ENCODE peak calls at places on chromosomes 4 and X, in ten cellular contexts. Y is HFFc6, B is Kasumi-1, O is iPS-NIHi11, G is kidney, J is HS-27A, N is nephron progenitor cell, I is lower lobe of right lung, D is ecto neural progenitor cell, R is GM10248. L is an unnamed sample.

GRCh38 chrX:112223391-112223790 is 140.8 kb upstream of the TRPC5 start:
- DNase-seq in I (no peak), B (no peak), R (no peak), G (no peak), J (no peak), O (no peak), D (no peak), N (no peak), Y (no peak), L (no peak)

GRCh38 chrX:72305286-72306084 is at the start of gene CITED1:
- DNase-seq in N (peak), I (peak), B (no peak), R (no peak), O (peak), D (peak), G (peak), J (no peak), Y (no peak), L (no peak)

GRCh38 chrX:119389854-119390501 is 9.2 kb upstream of the SLC25A43 start:
- DNase-seq in R (no peak), G (no peak), B (no peak), J (no peak), Y (no peak), N (peak), I (no peak), O (peak), D (no peak), L (no peak)

GRCh38 chrX:75115707-75116413 is 40.2 kb downstream of the ABCB7 start:
- DNase-seq in G (no peak), B (no peak), Y (no peak), N (no peak), I (no peak), O (peak), D (no peak), R (no peak), J (no peak), L (no peak)

GRCh38 chrX:116272328-116272727 is 101.8 kb downstream of the AGTR2 start:
- DNase-seq in Y (peak), G (no peak), R (no peak), I (no peak), J (no peak), O (no peak), N (no peak), D (no peak), B (no peak), L (no peak)

GRCh38 chrX:150201841-150202240 is 161.3 kb upstream of the MAMLD1 start:
- DNase-seq in G (no peak), J (no peak), O (no peak), B (no peak), Y (no peak), N (no peak), I (no peak), R (no peak), D (no peak), L (no peak)

GRCh38 chr4:3613980-3614730 is 81.9 kb upstream of the LRPAP1 start:
- DNase-seq in G (peak), I (no peak), J (no peak), O (peak), Y (no peak), D (no peak), N (no peak), B (no peak), R (no peak), L (no peak)

GRCh38 chr4:54227261-54228063 is 1.6 kb upstream of the PDGFRA start:
- DNase-seq in J (no peak), R (no peak), D (peak), G (peak), B (peak), I (peak), O (peak), N (peak), Y (peak), L (no peak)

GRCh38 chr4:76747613-76748012 is 150.3 kb downstream of the SOWAHB start:
- DNase-seq in J (no peak), B (no peak), I (no peak), R (no peak), D (no peak), O (no peak), N (no peak), G (no peak), Y (peak), L (no peak)

GRCh38 chrX:3576886-3577516 is 136.4 kb downstream of the PRKX start:
- DNase-seq in I (no peak), R (no peak), G (no peak), J (no peak), B (no peak), O (no peak), D (no peak), Y (peak), N (no peak), L (no peak)

GRCh38 chr4:147879676-147880075 is 147.8 kb downstream of the ARHGAP10 start:
- DNase-seq in R (no peak), I (no peak), N (no peak), G (no peak), D (no peak), J (no peak), Y (no peak), O (no peak), B (no peak), L (no peak)

GRCh38 chr4:98262431-98262830 is 1.2 kb downstream of the RAP1GDS1 start:
- DNase-seq in I (no peak), N (no peak), R (no peak), O (no peak), G (no peak), J (no peak), D (no peak), Y (no peak), B (peak), L (no peak)

GRCh38 chr4:174099712-174100111 is 183.8 kb downstream of the FBXO8 start:
- DNase-seq in G (no peak), Y (no peak), D (no peak), B (no peak), R (no peak), I (no peak), O (no peak), J (no peak), N (no peak), L (no peak)

GRCh38 chr4:89416968-89417367 is 109.4 kb upstream of the GPRIN3 start:
- DNase-seq in G (no peak), I (no peak), D (no peak), N (no peak), R (no peak), B (no peak), O (no peak), J (no peak), Y (no peak), L (no peak)

GRCh38 chr4:6134612-6135220 is 65.6 kb downstream of the JAKMIP1 start:
- DNase-seq in D (no peak), G (no peak), J (no peak), B (no peak), R (peak), Y (no peak), I (no peak), N (no peak), O (no peak), L (no peak)

GRCh38 chr4:31234494-31234893 is 514.3 kb downstream of the PCDH7 start:
- DNase-seq in O (peak), D (no peak), G (no peak), I (no peak), Y (no peak), J (no peak), N (no peak), B (no peak), R (no peak), L (no peak)

GRCh38 chr4:122909683-122910082 is 12.7 kb downstream of the NUDT6 start:
- DNase-seq in B (no peak), G (no peak), D (no peak), R (no peak), Y (no peak), I (no peak), O (no peak), N (no peak), J (no peak), L (no peak)

GRCh38 chrX:37350034-37350365 is 836 bp downstream of the PRRG1 start:
- DNase-seq in G (no peak), Y (no peak), I (no peak), D (no peak), B (no peak), O (peak), N (no peak), R (no peak), J (no peak), L (peak)

GRCh38 chrX:39309018-39309620 is 507.9 kb downstream of the MID1IP1 start:
- DNase-seq in Y (no peak), B (no peak), I (no peak), D (no peak), J (no peak), G (no peak), O (no peak), R (peak), N (no peak), L (no peak)

GRCh38 chr4:40672528-40673522 is 43.2 kb upstream of the RBM47 start:
- DNase-seq in I (peak), G (no peak), J (no peak), O (peak), R (peak), Y (peak), N (no peak), D (peak), B (peak), L (peak)